ENCODE peak calls at places on chromosomes 16 and 17, in five cellular contexts. One of them, this sample, is unnamed.

GRCh38 chr16:85438981-85439639 is 174.0 kb upstream of the GSE1 start:
- DNase-seq in WTC11: no peak
- DNase-seq in midbrain: no peak
- DNase-seq in activated T-helper 2 cell treated with anti-CD3 and anti-CD28 coated beads, Interferon-gamma antibody, Interleukin-2, Interleukin-4, amounts not matched to agents 10 μg/mL and 5 μg/mL and 100 μg/mL, durations not matched to agents 14 hours and 24 hours and 36 hours: no peak
- DNase-seq in fibroblast of the aortic adventitia: no peak
- DNase-seq in this sample: no peak

GRCh38 chr16:17034477-17035252 is 436.1 kb downstream of the XYLT1 start:
- DNase-seq in activated T-helper 2 cell treated with anti-CD3 and anti-CD28 coated beads, Interferon-gamma antibody, Interleukin-2, Interleukin-4, amounts not matched to agents 10 μg/mL and 5 μg/mL and 100 μg/mL, durations not matched to agents 14 hours and 24 hours and 36 hours: no peak
- DNase-seq in midbrain: no peak
- DNase-seq in fibroblast of the aortic adventitia: no peak
- DNase-seq in WTC11: no peak
- DNase-seq in this sample: no peak

GRCh38 chr17:7122386-7122785 is 7.8 kb upstream of the ASGR2 start:
- DNase-seq in midbrain: no peak
- DNase-seq in fibroblast of the aortic adventitia: peak
- DNase-seq in activated T-helper 2 cell treated with anti-CD3 and anti-CD28 coated beads, Interferon-gamma antibody, Interleukin-2, Interleukin-4, amounts not matched to agents 10 μg/mL and 5 μg/mL and 100 μg/mL, durations not matched to agents 14 hours and 24 hours and 36 hours: no peak
- DNase-seq in WTC11: no peak
- DNase-seq in this sample: peak

GRCh38 chr17:7956208-7956965 is 24.4 kb downstream of the CNTROB start:
- DNase-seq in WTC11: no peak
- DNase-seq in fibroblast of the aortic adventitia: peak
- DNase-seq in midbrain: no peak
- DNase-seq in activated T-helper 2 cell treated with anti-CD3 and anti-CD28 coated beads, Interferon-gamma antibody, Interleukin-2, Interleukin-4, amounts not matched to agents 10 μg/mL and 5 μg/mL and 100 μg/mL, durations not matched to agents 14 hours and 24 hours and 36 hours: no peak
- DNase-seq in this sample: no peak

GRCh38 chr17:10640475-10640874 is 16.6 kb downstream of the MYH3 start:
- DNase-seq in midbrain: no peak
- DNase-seq in fibroblast of the aortic adventitia: no peak
- DNase-seq in activated T-helper 2 cell treated with anti-CD3 and anti-CD28 coated beads, Interferon-gamma antibody, Interleukin-2, Interleukin-4, amounts not matched to agents 10 μg/mL and 5 μg/mL and 100 μg/mL, durations not matched to agents 14 hours and 24 hours and 36 hours: no peak
- DNase-seq in WTC11: no peak
- DNase-seq in this sample: no peak

GRCh38 chr17:67642488-67642887 is 75.2 kb upstream of the NOL11 start:
- DNase-seq in activated T-helper 2 cell treated with anti-CD3 and anti-CD28 coated beads, Interferon-gamma antibody, Interleukin-2, Interleukin-4, amounts not matched to agents 10 μg/mL and 5 μg/mL and 100 μg/mL, durations not matched to agents 14 hours and 24 hours and 36 hours: no peak
- DNase-seq in fibroblast of the aortic adventitia: no peak
- DNase-seq in WTC11: no peak
- DNase-seq in midbrain: peak
- DNase-seq in this sample: no peak

GRCh38 chr17:83083368-83084201 is 4.2 kb downstream of the METRNL start:
- DNase-seq in WTC11: no peak
- DNase-seq in activated T-helper 2 cell treated with anti-CD3 and anti-CD28 coated beads, Interferon-gamma antibody, Interleukin-2, Interleukin-4, amounts not matched to agents 10 μg/mL and 5 μg/mL and 100 μg/mL, durations not matched to agents 14 hours and 24 hours and 36 hours: no peak
- DNase-seq in fibroblast of the aortic adventitia: peak
- DNase-seq in midbrain: no peak
- DNase-seq in this sample: peak

GRCh38 chr17:31092475-31093064 is 2.2 kb upstream of the NF1 start:
- DNase-seq in WTC11: no peak
- DNase-seq in fibroblast of the aortic adventitia: no peak
- DNase-seq in activated T-helper 2 cell treated with anti-CD3 and anti-CD28 coated beads, Interferon-gamma antibody, Interleukin-2, Interleukin-4, amounts not matched to agents 10 μg/mL and 5 μg/mL and 100 μg/mL, durations not matched to agents 14 hours and 24 hours and 36 hours: no peak
- DNase-seq in midbrain: no peak
- DNase-seq in this sample: no peak

GRCh38 chr16:67694611-67695010 is 24.5 kb downstream of the GFOD2 start:
- DNase-seq in WTC11: no peak
- DNase-seq in activated T-helper 2 cell treated with anti-CD3 and anti-CD28 coated beads, Interferon-gamma antibody, Interleukin-2, Interleukin-4, amounts not matched to agents 10 μg/mL and 5 μg/mL and 100 μg/mL, durations not matched to agents 14 hours and 24 hours and 36 hours: no peak
- DNase-seq in fibroblast of the aortic adventitia: no peak
- DNase-seq in midbrain: no peak
- DNase-seq in this sample: no peak

GRCh38 chr17:76643553-76644148 is at the start of gene ST6GALNAC1:
- DNase-seq in midbrain: no peak
- DNase-seq in fibroblast of the aortic adventitia: no peak
- DNase-seq in WTC11: no peak
- DNase-seq in activated T-helper 2 cell treated with anti-CD3 and anti-CD28 coated beads, Interferon-gamma antibody, Interleukin-2, Interleukin-4, amounts not matched to agents 10 μg/mL and 5 μg/mL and 100 μg/mL, durations not matched to agents 14 hours and 24 hours and 36 hours: no peak
- DNase-seq in this sample: no peak

GRCh38 chr17:82468692-82469091 is 10.2 kb downstream of the NARF start:
- DNase-seq in WTC11: no peak
- DNase-seq in midbrain: no peak
- DNase-seq in fibroblast of the aortic adventitia: no peak
- DNase-seq in activated T-helper 2 cell treated with anti-CD3 and anti-CD28 coated beads, Interferon-gamma antibody, Interleukin-2, Interleukin-4, amounts not matched to agents 10 μg/mL and 5 μg/mL and 100 μg/mL, durations not matched to agents 14 hours and 24 hours and 36 hours: no peak
- DNase-seq in this sample: no peak

This sample was measured in dermis microvascular lymphatic vessel endothelial cell.